ENCODE peak calls at places on chromosome 17, in nine cellular contexts. One of them, this sample, is unnamed.

GRCh38 chr17:77887464-77888241 is 70.8 kb upstream of the TNRC6C start:
- DNase-seq in activated naive CD4-positive, alpha-beta T cell: peak
- DNase-seq in hypothalamus: peak
- DNase-seq in T follicular helper cell: peak
- DNase-seq in stimulated activated CD8-positive, alpha-beta memory T cell treated with anti-CD3 and anti-CD28 coated beads, Interleukin-2, amount 100 ng/mL, for 1 hour: peak
- DNase-seq in psoas muscle: peak
- DNase-seq in WTC11: no peak
- DNase-seq in CD8-positive, alpha-beta T cell: peak
- DNase-seq in A172: peak
- DNase-seq in this sample: peak

GRCh38 chr17:67829331-67829730 is 4.0 kb downstream of the BPTF start:
- DNase-seq in activated naive CD4-positive, alpha-beta T cell: no peak
- DNase-seq in hypothalamus: no peak
- DNase-seq in T follicular helper cell: peak
- DNase-seq in stimulated activated CD8-positive, alpha-beta memory T cell treated with anti-CD3 and anti-CD28 coated beads, Interleukin-2, amount 100 ng/mL, for 1 hour: no peak
- DNase-seq in psoas muscle: no peak
- DNase-seq in WTC11: no peak
- DNase-seq in CD8-positive, alpha-beta T cell: peak
- DNase-seq in A172: no peak
- DNase-seq in this sample: no peak

GRCh38 chr17:75681289-75681688 is 14.2 kb downstream of the SAP30BP start:
- DNase-seq in activated naive CD4-positive, alpha-beta T cell: no peak
- DNase-seq in hypothalamus: no peak
- DNase-seq in T follicular helper cell: no peak
- DNase-seq in stimulated activated CD8-positive, alpha-beta memory T cell treated with anti-CD3 and anti-CD28 coated beads, Interleukin-2, amount 100 ng/mL, for 1 hour: no peak
- DNase-seq in psoas muscle: no peak
- DNase-seq in WTC11: no peak
- DNase-seq in CD8-positive, alpha-beta T cell: no peak
- DNase-seq in A172: peak
- DNase-seq in this sample: no peak

GRCh38 chr17:80124351-80124981 is 22.5 kb downstream of the EIF4A3 start:
- DNase-seq in activated naive CD4-positive, alpha-beta T cell: no peak
- DNase-seq in hypothalamus: no peak
- DNase-seq in T follicular helper cell: no peak
- DNase-seq in stimulated activated CD8-positive, alpha-beta memory T cell treated with anti-CD3 and anti-CD28 coated beads, Interleukin-2, amount 100 ng/mL, for 1 hour: no peak
- DNase-seq in psoas muscle: no peak
- DNase-seq in WTC11: peak
- DNase-seq in CD8-positive, alpha-beta T cell: no peak
- DNase-seq in A172: no peak
- DNase-seq in this sample: no peak

GRCh38 chr17:81682565-81683207 is 911 bp downstream of the ARL16 start:
- DNase-seq in activated naive CD4-positive, alpha-beta T cell: no peak
- DNase-seq in hypothalamus: no peak
- DNase-seq in T follicular helper cell: no peak
- DNase-seq in stimulated activated CD8-positive, alpha-beta memory T cell treated with anti-CD3 and anti-CD28 coated beads, Interleukin-2, amount 100 ng/mL, for 1 hour: no peak
- DNase-seq in psoas muscle: no peak
- DNase-seq in WTC11: no peak
- DNase-seq in CD8-positive, alpha-beta T cell: no peak
- DNase-seq in A172: no peak
- DNase-seq in this sample: no peak

GRCh38 chr17:37092041-37092440 is 143.3 kb downstream of the AATF start:
- DNase-seq in activated naive CD4-positive, alpha-beta T cell: no peak
- DNase-seq in hypothalamus: no peak
- DNase-seq in T follicular helper cell: no peak
- DNase-seq in stimulated activated CD8-positive, alpha-beta memory T cell treated with anti-CD3 and anti-CD28 coated beads, Interleukin-2, amount 100 ng/mL, for 1 hour: no peak
- DNase-seq in psoas muscle: no peak
- DNase-seq in WTC11: no peak
- DNase-seq in CD8-positive, alpha-beta T cell: no peak
- DNase-seq in A172: peak
- DNase-seq in this sample: no peak

GRCh38 chr17:73784015-73784603 is 139.9 kb upstream of the SDK2 start:
- DNase-seq in activated naive CD4-positive, alpha-beta T cell: no peak
- DNase-seq in hypothalamus: no peak
- DNase-seq in T follicular helper cell: no peak
- DNase-seq in stimulated activated CD8-positive, alpha-beta memory T cell treated with anti-CD3 and anti-CD28 coated beads, Interleukin-2, amount 100 ng/mL, for 1 hour: no peak
- DNase-seq in psoas muscle: no peak
- DNase-seq in WTC11: no peak
- DNase-seq in CD8-positive, alpha-beta T cell: no peak
- DNase-seq in A172: no peak
- DNase-seq in this sample: no peak

GRCh38 chr17:73625975-73626706 is 18.1 kb downstream of the SDK2 start:
- DNase-seq in activated naive CD4-positive, alpha-beta T cell: no peak
- DNase-seq in hypothalamus: no peak
- DNase-seq in T follicular helper cell: no peak
- DNase-seq in stimulated activated CD8-positive, alpha-beta memory T cell treated with anti-CD3 and anti-CD28 coated beads, Interleukin-2, amount 100 ng/mL, for 1 hour: no peak
- DNase-seq in psoas muscle: peak
- DNase-seq in WTC11: no peak
- DNase-seq in CD8-positive, alpha-beta T cell: no peak
- DNase-seq in A172: no peak
- DNase-seq in this sample: no peak

GRCh38 chr17:63641678-63642077 is 19.5 kb downstream of the MAP3K3 start:
- DNase-seq in activated naive CD4-positive, alpha-beta T cell: no peak
- DNase-seq in hypothalamus: no peak
- DNase-seq in T follicular helper cell: no peak
- DNase-seq in stimulated activated CD8-positive, alpha-beta memory T cell treated with anti-CD3 and anti-CD28 coated beads, Interleukin-2, amount 100 ng/mL, for 1 hour: no peak
- DNase-seq in psoas muscle: no peak
- DNase-seq in WTC11: no peak
- DNase-seq in CD8-positive, alpha-beta T cell: no peak
- DNase-seq in A172: no peak
- DNase-seq in this sample: no peak

GRCh38 chr17:70091681-70092080 is 16.7 kb downstream of the KCNJ16 start:
- DNase-seq in activated naive CD4-positive, alpha-beta T cell: no peak
- DNase-seq in hypothalamus: no peak
- DNase-seq in T follicular helper cell: no peak
- DNase-seq in stimulated activated CD8-positive, alpha-beta memory T cell treated with anti-CD3 and anti-CD28 coated beads, Interleukin-2, amount 100 ng/mL, for 1 hour: no peak
- DNase-seq in psoas muscle: no peak
- DNase-seq in WTC11: no peak
- DNase-seq in CD8-positive, alpha-beta T cell: no peak
- DNase-seq in A172: no peak
- DNase-seq in this sample: no peak

GRCh38 chr17:28384281-28385036 is 13.0 kb downstream of the SARM1 start:
- DNase-seq in activated naive CD4-positive, alpha-beta T cell: peak
- DNase-seq in hypothalamus: no peak
- DNase-seq in T follicular helper cell: peak
- DNase-seq in stimulated activated CD8-positive, alpha-beta memory T cell treated with anti-CD3 and anti-CD28 coated beads, Interleukin-2, amount 100 ng/mL, for 1 hour: peak
- DNase-seq in psoas muscle: peak
- DNase-seq in WTC11: peak
- DNase-seq in CD8-positive, alpha-beta T cell: peak
- DNase-seq in A172: no peak
- DNase-seq in this sample: peak

GRCh38 chr17:55434721-55435120 is 13.1 kb upstream of the MMD start:
- DNase-seq in activated naive CD4-positive, alpha-beta T cell: no peak
- DNase-seq in hypothalamus: no peak
- DNase-seq in T follicular helper cell: no peak
- DNase-seq in stimulated activated CD8-positive, alpha-beta memory T cell treated with anti-CD3 and anti-CD28 coated beads, Interleukin-2, amount 100 ng/mL, for 1 hour: no peak
- DNase-seq in psoas muscle: no peak
- DNase-seq in WTC11: no peak
- DNase-seq in CD8-positive, alpha-beta T cell: no peak
- DNase-seq in A172: no peak
- DNase-seq in this sample: no peak

GRCh38 chr17:1143573-1143972 is 36.2 kb downstream of the ABR start:
- DNase-seq in activated naive CD4-positive, alpha-beta T cell: no peak
- DNase-seq in hypothalamus: no peak
- DNase-seq in T follicular helper cell: no peak
- DNase-seq in stimulated activated CD8-positive, alpha-beta memory T cell treated with anti-CD3 and anti-CD28 coated beads, Interleukin-2, amount 100 ng/mL, for 1 hour: no peak
- DNase-seq in psoas muscle: no peak
- DNase-seq in WTC11: no peak
- DNase-seq in CD8-positive, alpha-beta T cell: no peak
- DNase-seq in A172: no peak
- DNase-seq in this sample: no peak

GRCh38 chr17:57071991-57072944 is 12.8 kb upstream of the AKAP1 start:
- DNase-seq in activated naive CD4-positive, alpha-beta T cell: no peak
- DNase-seq in hypothalamus: no peak
- DNase-seq in T follicular helper cell: no peak
- DNase-seq in stimulated activated CD8-positive, alpha-beta memory T cell treated with anti-CD3 and anti-CD28 coated beads, Interleukin-2, amount 100 ng/mL, for 1 hour: no peak
- DNase-seq in psoas muscle: no peak
- DNase-seq in WTC11: no peak
- DNase-seq in CD8-positive, alpha-beta T cell: no peak
- DNase-seq in A172: no peak
- DNase-seq in this sample: no peak

GRCh38 chr17:19410875-19411291 is at the start of gene RNF112:
- DNase-seq in activated naive CD4-positive, alpha-beta T cell: no peak
- DNase-seq in hypothalamus: peak
- DNase-seq in T follicular helper cell: no peak
- DNase-seq in stimulated activated CD8-positive, alpha-beta memory T cell treated with anti-CD3 and anti-CD28 coated beads, Interleukin-2, amount 100 ng/mL, for 1 hour: no peak
- DNase-seq in psoas muscle: no peak
- DNase-seq in WTC11: no peak
- DNase-seq in CD8-positive, alpha-beta T cell: no peak
- DNase-seq in A172: peak
- DNase-seq in this sample: no peak

GRCh38 chr17:76527430-76528111 is 9.9 kb downstream of the CYGB start:
- DNase-seq in activated naive CD4-positive, alpha-beta T cell: no peak
- DNase-seq in hypothalamus: no peak
- DNase-seq in T follicular helper cell: peak
- DNase-seq in stimulated activated CD8-positive, alpha-beta memory T cell treated with anti-CD3 and anti-CD28 coated beads, Interleukin-2, amount 100 ng/mL, for 1 hour: no peak
- DNase-seq in psoas muscle: peak
- DNase-seq in WTC11: peak
- DNase-seq in CD8-positive, alpha-beta T cell: peak
- DNase-seq in A172: peak
- DNase-seq in this sample: peak

GRCh38 chr17:28029033-28029432 is 13.4 kb upstream of the NLK start:
- DNase-seq in activated naive CD4-positive, alpha-beta T cell: no peak
- DNase-seq in hypothalamus: no peak
- DNase-seq in T follicular helper cell: no peak
- DNase-seq in stimulated activated CD8-positive, alpha-beta memory T cell treated with anti-CD3 and anti-CD28 coated beads, Interleukin-2, amount 100 ng/mL, for 1 hour: no peak
- DNase-seq in psoas muscle: no peak
- DNase-seq in WTC11: no peak
- DNase-seq in CD8-positive, alpha-beta T cell: no peak
- DNase-seq in A172: no peak
- DNase-seq in this sample: no peak

GRCh38 chr17:64410750-64411490 is 20.3 kb upstream of the PECAM1 start:
- DNase-seq in activated naive CD4-positive, alpha-beta T cell: no peak
- DNase-seq in hypothalamus: no peak
- DNase-seq in T follicular helper cell: no peak
- DNase-seq in stimulated activated CD8-positive, alpha-beta memory T cell treated with anti-CD3 and anti-CD28 coated beads, Interleukin-2, amount 100 ng/mL, for 1 hour: no peak
- DNase-seq in psoas muscle: no peak
- DNase-seq in WTC11: no peak
- DNase-seq in CD8-positive, alpha-beta T cell: no peak
- DNase-seq in A172: no peak
- DNase-seq in this sample: no peak

GRCh38 chr17:7912927-7913524 is 3.1 kb downstream of the RNF227 start:
- DNase-seq in activated naive CD4-positive, alpha-beta T cell: no peak
- DNase-seq in hypothalamus: no peak
- DNase-seq in T follicular helper cell: no peak
- DNase-seq in stimulated activated CD8-positive, alpha-beta memory T cell treated with anti-CD3 and anti-CD28 coated beads, Interleukin-2, amount 100 ng/mL, for 1 hour: no peak
- DNase-seq in psoas muscle: no peak
- DNase-seq in WTC11: no peak
- DNase-seq in CD8-positive, alpha-beta T cell: no peak
- DNase-seq in A172: peak
- DNase-seq in this sample: no peak

This sample was measured in tibial nerve.